ENCODE peak calls at places on chromosomes 4 and X, in five cellular contexts. G is lower lobe of right lung, T is aorta, O is body of pancreas, U is left ventricle myocardium inferior. N is an unnamed sample. For H3K9me3 and H3K27me3, the result is how much of the 10 kb centered on the place peaks cover.

GRCh38 chr4:98720871-98721480 is 62.6 kb upstream of the TSPAN5 start:
- DNase-seq in G (no peak), T (no peak), O (no peak), U (no peak), N (peak)

GRCh38 chr4:98421106-98421505 is 159.9 kb downstream of the RAP1GDS1 start:
- DNase-seq in G (no peak), T (no peak), O (no peak), U (no peak), N (no peak)

GRCh38 chr4:139844057-139844456 is 178.4 kb downstream of the MGST2 start:
- DNase-seq in G (no peak), T (no peak), O (no peak), U (no peak), N (no peak)

GRCh38 chr4:140227286-140227685 is 73.3 kb upstream of the MAML3 start:
- DNase-seq in G (no peak), T (no peak), O (no peak), U (no peak), N (no peak)

GRCh38 chr4:1711055-1711905 is 839 bp downstream of the SLBP start:
- DNase-seq in G (peak), T (peak), O (peak), U (peak), N (peak)

GRCh38 chrX:150486011-150486410 is 82.4 kb upstream of the MTM1 start:
- DNase-seq in G (no peak), T (peak), O (peak), U (peak), N (peak)

GRCh38 chr4:107685740-107686139 is 34.3 kb downstream of the PAPSS1 start:
- DNase-seq in G (no peak), T (no peak), O (no peak), U (no peak), N (no peak)

GRCh38 chr4:186844059-186844681 is 120.5 kb upstream of the FAT1 start:
- DNase-seq in G (no peak), T (no peak), O (peak), U (peak), N (peak)

GRCh38 chrX:142637206-142637605 is 388.5 kb upstream of the SPANXN4 start:
- DNase-seq in G (no peak), T (no peak), O (no peak), U (no peak), N (no peak)

GRCh38 chr4:101689220-101689619 is 101.3 kb upstream of the BANK1 start:
- DNase-seq in G (no peak), T (no peak), O (no peak), U (no peak), N (no peak)

GRCh38 chr4:31086771-31087330 is 366.7 kb downstream of the PCDH7 start:
- DNase-seq in G (no peak), T (no peak), O (no peak), U (no peak), N (no peak)

GRCh38 chr4:183960021-183960420 is 54.9 kb downstream of the STOX2 start:
- DNase-seq in G (no peak), T (no peak), O (peak), U (peak), N (peak)

GRCh38 chrX:107845625-107846024 is 20.0 kb downstream of the MID2 start:
- DNase-seq in G (no peak), T (no peak), O (no peak), U (no peak), N (no peak)

GRCh38 chr4:57220734-57221133 is 110.5 kb upstream of the IGFBP7 start:
- DNase-seq in G (no peak), T (no peak), O (no peak), U (no peak), N (no peak)

GRCh38 chrX:125132274-125132673 is 187.4 kb upstream of the TEX13C start:
- DNase-seq in G (no peak), T (no peak), O (no peak), U (no peak), N (peak)

GRCh38 chrX:5681159-5681558 is 547.5 kb downstream of the NLGN4X start:
- DNase-seq in G (no peak), T (no peak), O (no peak), U (no peak), N (peak)

GRCh38 chr4:117983541-117984451 is 50.5 kb upstream of the NDST3 start:
- DNase-seq in G (no peak), T (no peak), O (no peak), U (no peak), N (peak)

GRCh38 chr4:157961591-157961990 is 211.2 kb downstream of the GASK1B start:
- DNase-seq in G (no peak), T (no peak), O (no peak), U (no peak), N (no peak)

GRCh38 chr4:100511906-100512305 is 5.9 kb downstream of the EMCN start:
- DNase-seq in G (no peak), T (no peak), O (no peak), U (no peak), N (no peak)

GRCh38 chrX:133776072-133776471 is 209.3 kb downstream of the GPC3 start:
- DNase-seq in G (peak), T (no peak), O (peak), U (peak), N (peak)

GRCh38 chrX:40325161-40325560 is 227.4 kb upstream of the BCOR start:
- DNase-seq in G (no peak), T (no peak), O (no peak), U (no peak), N (no peak)

GRCh38 chr4:141133146-141134006 is at the start of gene RNF150:
- DNase-seq in G (peak), T (peak), O (peak), U (peak), N (peak)

GRCh38 chr4:40281099-40281498 is 54.0 kb upstream of the CHRNA9 start:
- DNase-seq in G (no peak), T (no peak), O (no peak), U (no peak), N (no peak)

GRCh38 chrX:42119076-42119475 is 195.7 kb upstream of the CASK start:
- DNase-seq in G (no peak), T (no peak), O (no peak), U (no peak), N (peak)

GRCh38 chr4:156754832-156755570 is 216.6 kb downstream of the PDGFC start:
- DNase-seq in G (no peak), T (no peak), O (no peak), U (no peak), N (no peak)

GRCh38 chr4:154781983-154782293 is 866 bp downstream of the RBM46 start:
- DNase-seq in G (no peak), T (no peak), O (no peak), U (no peak), N (no peak)

GRCh38 chr4:109065006-109065405 is 237.5 kb downstream of the COL25A1 start:
- DNase-seq in G (no peak), T (no peak), O (no peak), U (no peak), N (peak)

GRCh38 chrX:13387656-13388421 is 68.0 kb upstream of the ATXN3L start:
- DNase-seq in G (no peak), T (no peak), O (no peak), U (no peak), N (no peak)

GRCh38 chrX:7941390-7942042 is 14.3 kb upstream of the PNPLA4 start:
- DNase-seq in G (no peak), T (no peak), O (no peak), U (no peak), N (no peak)

DNA sequence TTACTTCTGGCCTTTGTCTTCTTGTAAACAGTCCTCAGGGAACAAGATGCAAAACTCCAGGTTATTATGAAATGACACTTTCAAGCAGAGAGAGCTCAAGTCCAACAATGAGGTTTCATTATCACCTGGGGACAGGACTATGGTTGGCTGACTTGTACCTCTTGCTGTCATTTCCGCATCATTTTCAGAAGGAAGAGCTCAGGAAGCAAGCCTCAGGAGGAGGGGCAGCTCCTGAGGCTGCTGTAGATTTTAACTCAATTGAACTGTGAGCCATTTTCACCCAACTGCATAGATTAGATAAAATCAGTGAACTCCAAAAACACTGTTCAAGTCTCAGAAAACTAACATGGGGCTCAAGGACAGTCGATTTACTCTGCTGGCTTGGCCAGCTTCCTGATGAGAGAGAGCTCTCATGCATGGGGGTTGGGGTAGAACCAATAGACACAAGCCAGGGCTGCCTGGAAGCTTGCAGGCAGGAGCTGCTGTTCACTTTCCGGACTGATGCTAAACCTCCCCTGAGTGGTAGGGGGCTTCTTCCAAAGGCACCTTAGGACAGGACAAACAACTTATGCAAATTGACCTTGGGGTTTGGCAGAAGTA is 23.6 kb downstream of the TMEM255A start:
- DNase-seq in G (no peak), T (no peak), O (no peak), U (no peak), N (no peak)
- H3K9me3 ChIP-seq in G (under half), T (under half), O (under half), U (under half), N (under half)

GRCh38 chrX:65674351-65674893 is 7.0 kb downstream of the MSN start:
- DNase-seq in G (no peak), T (no peak), O (no peak), U (no peak), N (no peak)
- H3K4me3 ChIP-seq in G (peak), T (no peak), O (no peak), U (peak), N (no peak)

DNA sequence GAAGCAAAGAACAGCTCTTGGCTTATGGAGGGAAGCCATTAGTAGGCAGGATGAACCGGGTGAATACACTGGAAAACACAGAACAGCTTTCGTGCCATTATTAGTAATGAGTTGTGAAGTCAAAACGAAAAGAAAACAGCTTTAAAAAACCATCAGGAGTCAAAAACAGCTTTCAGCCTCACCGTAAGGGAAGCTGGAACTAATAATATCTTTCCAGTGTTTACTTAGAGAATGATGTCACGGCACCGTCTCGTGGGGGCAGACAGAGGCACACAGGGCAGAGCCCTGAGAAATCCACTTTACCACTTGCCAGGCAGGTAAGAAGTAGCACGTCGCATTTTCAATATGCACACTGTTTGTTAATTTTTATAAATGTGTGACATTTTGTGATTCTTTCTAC is 37.9 kb upstream of the HMX1 start:
- DNase-seq in G (no peak), T (no peak), O (no peak), U (no peak), N (no peak)
- H3K27me3 ChIP-seq in G (under half), T (under half), O (under half), U (half or more), N (half or more)

GRCh38 chrX:146241902-146242301 is 424.3 kb downstream of the SLITRK2 start:
- DNase-seq in G (no peak), T (no peak), O (no peak), U (no peak), N (no peak)
- H3K9me3 ChIP-seq in G (under half), T (under half), O (under half), U (under half), N (under half)

GRCh38 chr4:25860586-25861421 is 2.0 kb downstream of the SEL1L3 start:
- DNase-seq in G (peak), T (peak), O (peak), U (no peak), N (peak)
- H3K4me3 ChIP-seq in G (peak), T (no peak), O (no peak), U (peak), N (peak)

GRCh38 chr4:6324999-6325790 is 55.5 kb downstream of the WFS1 start:
- DNase-seq in G (peak), T (no peak), O (no peak), U (peak), N (no peak)

GRCh38 chr4:6322761-6323566 is 53.3 kb downstream of the WFS1 start:
- DNase-seq in G (no peak), T (no peak), O (no peak), U (no peak), N (no peak)

GRCh38 chr4:6326312-6327060 is 56.8 kb downstream of the WFS1 start:
- DNase-seq in G (no peak), T (no peak), O (no peak), U (no peak), N (no peak)

GRCh38 chr4:6325791-6326290 is 56.2 kb downstream of the WFS1 start:
- DNase-seq in G (no peak), T (no peak), O (no peak), U (no peak), N (no peak)

GRCh38 chr4:6324461-6324998 is 54.9 kb downstream of the WFS1 start:
- DNase-seq in G (no peak), T (no peak), O (no peak), U (no peak), N (peak)
- H3K27me3 ChIP-seq in G (under half), T (under half), O (under half), U (under half), N (under half)

GRCh38 chrX:65652098-65652497 is 15.4 kb upstream of the MSN start:
- DNase-seq in G (no peak), T (no peak), O (no peak), U (no peak), N (no peak)
- H3K9me3 ChIP-seq in G (under half), T (under half), O (under half), U (under half), N (under half)

DNA sequence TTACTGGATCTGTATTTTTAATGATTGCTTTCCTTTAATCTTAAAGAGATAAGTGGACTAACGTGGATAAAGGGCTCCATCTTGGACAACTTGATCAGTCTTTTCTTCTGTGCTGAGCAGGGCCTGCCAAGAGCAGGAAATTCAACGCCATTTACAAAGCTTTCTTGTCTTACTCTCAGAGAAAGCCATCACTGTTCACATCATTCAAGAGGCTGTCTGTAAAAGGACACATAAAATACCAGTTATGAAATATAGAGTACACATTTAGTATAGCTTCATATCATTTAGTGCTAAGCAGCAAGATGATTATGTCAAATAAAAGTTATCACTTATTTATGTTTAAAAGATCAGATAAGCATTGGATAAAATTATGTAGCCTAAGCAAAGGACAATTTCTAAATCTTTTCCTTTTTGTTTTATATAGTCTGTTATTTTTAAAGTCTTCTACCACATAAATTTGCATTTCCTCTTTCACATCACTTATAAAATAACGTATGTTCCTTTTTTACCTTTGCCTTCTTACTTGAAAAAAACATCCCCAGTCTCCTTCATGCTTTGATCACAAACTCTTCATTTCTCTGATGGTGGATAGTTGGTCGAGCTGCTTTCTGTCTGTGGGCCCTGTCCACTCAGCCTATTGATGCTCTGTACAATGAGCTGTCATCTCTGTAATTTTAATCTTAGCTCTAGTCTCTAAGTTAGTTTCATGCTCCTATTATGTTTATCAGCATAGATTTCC is 2.1 kb upstream of the CCNG2 start:
- DNase-seq in G (no peak), T (no peak), O (no peak), U (no peak), N (no peak)
- H3K4me3 ChIP-seq in G (no peak), T (no peak), O (no peak), U (no peak), N (peak)

N was measured in SJCRH30.